ENCODE peak calls at places on chromosomes 2 and 18, in nine cellular contexts. One of them, this sample, is unnamed.

GRCh38 chr2:197137234-197137633 is 173.3 kb downstream of the ANKRD44 start:
- DNase-seq in transverse colon: no peak
- DNase-seq in endothelial cell of umbilical vein: peak
- DNase-seq in HCT116: no peak
- DNase-seq in prostate gland: no peak
- DNase-seq in HepG2: no peak
- DNase-seq in breast epithelium: no peak
- DNase-seq in HL-60: no peak
- DNase-seq in GM23338: no peak
- DNase-seq in this sample: no peak

GRCh38 chr18:70384181-70384790 is 95.4 kb downstream of the SOCS6 start:
- DNase-seq in transverse colon: no peak
- DNase-seq in endothelial cell of umbilical vein: no peak
- DNase-seq in HCT116: peak
- DNase-seq in prostate gland: no peak
- DNase-seq in HepG2: peak
- DNase-seq in breast epithelium: no peak
- DNase-seq in HL-60: no peak
- DNase-seq in GM23338: no peak
- DNase-seq in this sample: no peak

GRCh38 chr18:45662468-45662867 is 47.2 kb downstream of the SLC14A2 start:
- DNase-seq in transverse colon: no peak
- DNase-seq in endothelial cell of umbilical vein: no peak
- DNase-seq in HCT116: no peak
- DNase-seq in prostate gland: no peak
- DNase-seq in HepG2: no peak
- DNase-seq in breast epithelium: no peak
- DNase-seq in HL-60: no peak
- DNase-seq in GM23338: no peak
- DNase-seq in this sample: no peak

GRCh38 chr2:231928481-231928880 is 2.3 kb upstream of the NPPC start:
- DNase-seq in transverse colon: no peak
- DNase-seq in endothelial cell of umbilical vein: no peak
- DNase-seq in HCT116: no peak
- DNase-seq in prostate gland: no peak
- DNase-seq in HepG2: peak
- DNase-seq in breast epithelium: peak
- DNase-seq in HL-60: no peak
- DNase-seq in GM23338: peak
- DNase-seq in this sample: peak

GRCh38 chr2:149431337-149431736 is 101.0 kb downstream of the LYPD6 start:
- DNase-seq in transverse colon: no peak
- DNase-seq in endothelial cell of umbilical vein: peak
- DNase-seq in HCT116: no peak
- DNase-seq in prostate gland: no peak
- DNase-seq in HepG2: no peak
- DNase-seq in breast epithelium: no peak
- DNase-seq in HL-60: no peak
- DNase-seq in GM23338: no peak
- DNase-seq in this sample: no peak

GRCh38 chr2:23287250-23287704 is 97.7 kb upstream of the KLHL29 start:
- DNase-seq in transverse colon: no peak
- DNase-seq in endothelial cell of umbilical vein: no peak
- DNase-seq in HCT116: no peak
- DNase-seq in prostate gland: peak
- DNase-seq in HepG2: no peak
- DNase-seq in breast epithelium: no peak
- DNase-seq in HL-60: no peak
- DNase-seq in GM23338: peak
- DNase-seq in this sample: no peak

GRCh38 chr2:75892490-75892889 is 181.8 kb upstream of the GCFC2 start:
- DNase-seq in transverse colon: no peak
- DNase-seq in endothelial cell of umbilical vein: no peak
- DNase-seq in HCT116: no peak
- DNase-seq in prostate gland: no peak
- DNase-seq in HepG2: no peak
- DNase-seq in breast epithelium: no peak
- DNase-seq in HL-60: no peak
- DNase-seq in GM23338: no peak
- DNase-seq in this sample: no peak

GRCh38 chr2:43255249-43255960 is 29.0 kb upstream of the ZFP36L2 start:
- DNase-seq in transverse colon: no peak
- DNase-seq in endothelial cell of umbilical vein: no peak
- DNase-seq in HCT116: no peak
- DNase-seq in prostate gland: no peak
- DNase-seq in HepG2: peak
- DNase-seq in breast epithelium: no peak
- DNase-seq in HL-60: no peak
- DNase-seq in GM23338: no peak
- DNase-seq in this sample: no peak

GRCh38 chr2:212021947-212022346 is 516.7 kb downstream of the ERBB4 start:
- DNase-seq in transverse colon: no peak
- DNase-seq in endothelial cell of umbilical vein: peak
- DNase-seq in HCT116: peak
- DNase-seq in prostate gland: no peak
- DNase-seq in HepG2: peak
- DNase-seq in breast epithelium: no peak
- DNase-seq in HL-60: no peak
- DNase-seq in GM23338: no peak
- DNase-seq in this sample: no peak

GRCh38 chr2:130335226-130335625 is 7.5 kb upstream of the IMP4 start:
- DNase-seq in transverse colon: no peak
- DNase-seq in endothelial cell of umbilical vein: no peak
- DNase-seq in HCT116: no peak
- DNase-seq in prostate gland: no peak
- DNase-seq in HepG2: no peak
- DNase-seq in breast epithelium: no peak
- DNase-seq in HL-60: no peak
- DNase-seq in GM23338: no peak
- DNase-seq in this sample: no peak

GRCh38 chr2:130334026-130334425 is 8.7 kb upstream of the IMP4 start:
- DNase-seq in transverse colon: no peak
- DNase-seq in endothelial cell of umbilical vein: no peak
- DNase-seq in HCT116: no peak
- DNase-seq in prostate gland: no peak
- DNase-seq in HepG2: no peak
- DNase-seq in breast epithelium: no peak
- DNase-seq in HL-60: no peak
- DNase-seq in GM23338: no peak
- DNase-seq in this sample: no peak

GRCh38 chr2:130328710-130329109 is 14.0 kb upstream of the IMP4 start:
- DNase-seq in transverse colon: no peak
- DNase-seq in endothelial cell of umbilical vein: no peak
- DNase-seq in HCT116: no peak
- DNase-seq in prostate gland: no peak
- DNase-seq in HepG2: no peak
- DNase-seq in breast epithelium: no peak
- DNase-seq in HL-60: no peak
- DNase-seq in GM23338: no peak
- DNase-seq in this sample: no peak

GRCh38 chr2:130336150-130336876 is 6.4 kb upstream of the IMP4 start:
- DNase-seq in transverse colon: no peak
- DNase-seq in endothelial cell of umbilical vein: no peak
- DNase-seq in HCT116: no peak
- DNase-seq in prostate gland: no peak
- DNase-seq in HepG2: peak
- DNase-seq in breast epithelium: no peak
- DNase-seq in HL-60: no peak
- DNase-seq in GM23338: peak
- DNase-seq in this sample: no peak

GRCh38 chr2:130332271-130333073 is 10.2 kb upstream of the IMP4 start:
- DNase-seq in transverse colon: peak
- DNase-seq in endothelial cell of umbilical vein: peak
- DNase-seq in HCT116: peak
- DNase-seq in prostate gland: peak
- DNase-seq in HepG2: peak
- DNase-seq in breast epithelium: peak
- DNase-seq in HL-60: peak
- DNase-seq in GM23338: peak
- DNase-seq in this sample: peak
- TF ChIP-seq POLR2AphosphoS5 in transverse colon: no peak
- TF ChIP-seq POLR2AphosphoS5 in endothelial cell of umbilical vein: no peak
- TF ChIP-seq POLR2AphosphoS5 in HCT116: no peak
- TF ChIP-seq POLR2AphosphoS5 in prostate gland: peak
- TF ChIP-seq POLR2AphosphoS5 in HepG2: no peak
- TF ChIP-seq POLR2AphosphoS5 in breast epithelium: no peak
- TF ChIP-seq POLR2AphosphoS5 in HL-60: no peak
- TF ChIP-seq POLR2AphosphoS5 in GM23338: no peak
- TF ChIP-seq POLR2AphosphoS5 in this sample: peak

GRCh38 chr2:64989982-64990614 is 899 bp downstream of the SLC1A4 start:
- DNase-seq in transverse colon: peak
- DNase-seq in endothelial cell of umbilical vein: peak
- DNase-seq in HCT116: no peak
- DNase-seq in prostate gland: no peak
- DNase-seq in HepG2: peak
- DNase-seq in breast epithelium: no peak
- DNase-seq in HL-60: no peak
- DNase-seq in GM23338: peak
- DNase-seq in this sample: peak

GRCh38 chr2:64990823-64991222 is 1.6 kb downstream of the SLC1A4 start:
- DNase-seq in transverse colon: no peak
- DNase-seq in endothelial cell of umbilical vein: no peak
- DNase-seq in HCT116: no peak
- DNase-seq in prostate gland: no peak
- DNase-seq in HepG2: no peak
- DNase-seq in breast epithelium: no peak
- DNase-seq in HL-60: no peak
- DNase-seq in GM23338: no peak
- DNase-seq in this sample: no peak

GRCh38 chr2:64988420-64989125 is 626 bp upstream of the SLC1A4 start:
- DNase-seq in transverse colon: peak
- DNase-seq in endothelial cell of umbilical vein: peak
- DNase-seq in HCT116: peak
- DNase-seq in prostate gland: peak
- DNase-seq in HepG2: peak
- DNase-seq in breast epithelium: peak
- DNase-seq in HL-60: peak
- DNase-seq in GM23338: peak
- DNase-seq in this sample: peak

GRCh38 chr2:64987963-64988419 is 1.2 kb upstream of the SLC1A4 start:
- DNase-seq in transverse colon: no peak
- DNase-seq in endothelial cell of umbilical vein: peak
- DNase-seq in HCT116: no peak
- DNase-seq in prostate gland: no peak
- DNase-seq in HepG2: peak
- DNase-seq in breast epithelium: no peak
- DNase-seq in HL-60: peak
- DNase-seq in GM23338: peak
- DNase-seq in this sample: no peak

DNA sequence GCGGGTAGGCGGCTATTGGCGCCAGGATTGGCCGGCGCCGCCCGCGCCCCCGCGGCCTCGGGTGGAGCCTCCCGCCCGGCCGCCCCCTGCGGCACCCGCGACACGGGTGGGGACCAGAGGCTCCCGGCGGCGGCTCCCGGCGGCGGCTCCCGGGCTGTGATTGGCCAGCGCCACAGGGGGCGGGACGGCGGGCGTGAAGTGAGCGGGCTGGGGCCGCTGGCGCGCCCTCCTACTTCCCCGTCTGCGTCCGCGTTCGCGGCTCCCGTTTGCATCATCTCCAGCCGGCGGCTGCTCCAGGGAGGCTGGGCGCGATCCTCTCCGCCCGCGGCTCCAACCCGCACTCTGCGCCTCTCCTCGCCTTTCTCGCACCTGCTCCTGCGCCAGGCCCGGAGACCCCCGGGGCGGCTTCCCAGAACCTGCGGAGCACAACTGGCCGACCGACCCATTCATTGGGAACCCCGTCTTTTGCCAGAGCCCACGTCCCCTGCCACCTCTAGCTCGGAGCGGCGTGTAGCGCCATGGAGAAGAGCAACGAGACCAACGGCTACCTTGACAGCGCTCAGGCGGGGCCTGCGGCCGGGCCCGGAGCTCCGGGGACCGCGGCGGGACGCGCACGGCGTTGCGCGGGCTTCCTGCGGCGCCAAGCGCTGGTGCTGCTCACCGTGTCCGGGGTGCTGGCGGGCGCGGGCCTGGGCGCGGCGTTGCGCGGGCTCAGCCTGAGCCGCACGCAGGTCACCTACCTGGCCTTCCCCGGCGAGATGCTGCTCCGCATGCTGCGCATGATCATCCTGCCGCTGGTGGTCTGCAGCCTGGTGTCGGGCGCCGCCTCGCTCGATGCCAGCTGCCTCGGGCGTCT is at the start of gene SLC1A4:
- DNase-seq in transverse colon: peak
- DNase-seq in endothelial cell of umbilical vein: peak
- DNase-seq in HCT116: peak
- DNase-seq in prostate gland: peak
- DNase-seq in HepG2: peak
- DNase-seq in breast epithelium: peak
- DNase-seq in HL-60: peak
- DNase-seq in GM23338: peak
- DNase-seq in this sample: peak
- H3K4me3 ChIP-seq in transverse colon: peak
- H3K4me3 ChIP-seq in endothelial cell of umbilical vein: peak
- H3K4me3 ChIP-seq in HCT116: peak
- H3K4me3 ChIP-seq in prostate gland: peak
- H3K4me3 ChIP-seq in HepG2: peak
- H3K4me3 ChIP-seq in breast epithelium: peak
- H3K4me3 ChIP-seq in HL-60: peak
- H3K4me3 ChIP-seq in GM23338: peak
- H3K4me3 ChIP-seq in this sample: peak

GRCh38 chr2:167510071-167510759 is 621.9 kb downstream of the XIRP2 start:
- DNase-seq in transverse colon: no peak
- DNase-seq in endothelial cell of umbilical vein: no peak
- DNase-seq in HCT116: no peak
- DNase-seq in prostate gland: no peak
- DNase-seq in HepG2: peak
- DNase-seq in breast epithelium: no peak
- DNase-seq in HL-60: no peak
- DNase-seq in GM23338: no peak
- DNase-seq in this sample: no peak
- H3K27ac ChIP-seq in transverse colon: peak
- H3K27ac ChIP-seq in endothelial cell of umbilical vein: peak
- H3K27ac ChIP-seq in HCT116: no peak
- H3K27ac ChIP-seq in prostate gland: no peak
- H3K27ac ChIP-seq in HepG2: no peak
- H3K27ac ChIP-seq in breast epithelium: no peak
- H3K27ac ChIP-seq in HL-60: no peak
- H3K27ac ChIP-seq in GM23338: peak
- H3K27ac ChIP-seq in this sample: no peak

DNA sequence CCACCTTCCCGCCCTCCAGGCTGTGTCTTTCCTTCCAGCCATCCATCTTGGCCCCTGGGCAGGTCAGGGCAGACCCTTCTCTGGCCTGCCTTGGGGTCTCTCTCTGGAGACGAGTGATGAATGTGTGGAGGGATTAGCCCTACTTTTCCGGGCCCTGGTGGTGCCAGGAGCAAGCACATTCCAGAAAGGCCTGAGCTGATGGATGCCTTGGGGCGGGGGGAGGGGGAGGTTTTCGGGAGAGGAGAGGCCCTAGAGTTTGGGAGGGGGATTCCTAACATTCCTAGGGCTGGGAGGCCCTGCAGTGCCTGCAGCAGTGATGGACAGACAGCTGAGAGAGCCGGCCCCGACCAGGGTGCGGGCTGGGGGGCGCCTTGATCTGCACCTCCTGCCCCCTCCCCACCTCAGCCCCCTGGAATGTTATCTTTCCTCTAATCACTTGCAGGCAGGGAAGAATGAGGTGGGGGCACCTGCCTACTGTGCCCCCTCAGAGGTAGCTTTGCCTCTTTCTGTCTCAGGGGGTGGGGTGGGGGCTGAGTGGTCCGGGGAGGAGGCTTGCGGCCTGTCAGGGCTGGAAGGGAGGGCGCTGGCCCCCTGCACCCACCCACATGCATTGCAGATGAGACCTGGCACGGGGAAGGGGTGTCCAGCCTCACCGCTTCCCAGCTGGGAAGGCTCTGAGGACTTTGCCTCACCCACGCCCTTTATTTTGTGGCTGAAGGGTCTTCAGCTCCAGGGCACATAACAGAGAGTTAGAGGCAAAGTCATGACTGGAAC is 156.2 kb downstream of the DDX1 start:
- DNase-seq in transverse colon: no peak
- DNase-seq in endothelial cell of umbilical vein: no peak
- DNase-seq in HCT116: no peak
- DNase-seq in prostate gland: no peak
- DNase-seq in HepG2: no peak
- DNase-seq in breast epithelium: no peak
- DNase-seq in HL-60: no peak
- DNase-seq in GM23338: peak
- DNase-seq in this sample: no peak
- TF ChIP-seq POLR2AphosphoS5 in transverse colon: no peak
- TF ChIP-seq POLR2AphosphoS5 in endothelial cell of umbilical vein: no peak
- TF ChIP-seq POLR2AphosphoS5 in HCT116: no peak
- TF ChIP-seq POLR2AphosphoS5 in prostate gland: no peak
- TF ChIP-seq POLR2AphosphoS5 in HepG2: no peak
- TF ChIP-seq POLR2AphosphoS5 in breast epithelium: no peak
- TF ChIP-seq POLR2AphosphoS5 in HL-60: no peak
- TF ChIP-seq POLR2AphosphoS5 in GM23338: no peak
- TF ChIP-seq POLR2AphosphoS5 in this sample: no peak

This sample was measured in stomach.